ENCODE peak calls at places on chromosomes 1 and 21, in ten cellular contexts. One of them, this sample, is unnamed.

GRCh38 chr1:145740269-145740668 is 21.0 kb downstream of the CD160 start:
- DNase-seq in B cell: no peak
- DNase-seq in HFFc6: peak
- DNase-seq in brain microvascular endothelial cell: peak
- DNase-seq in mucosa of descending colon: no peak
- DNase-seq in pancreas: no peak
- DNase-seq in WTC11: no peak
- DNase-seq in progenitor cell of endocrine pancreas: no peak
- DNase-seq in nephron progenitor cell: no peak
- DNase-seq in GM23338: no peak
- DNase-seq in this sample: no peak

GRCh38 chr21:31660134-31660565 is 657 bp downstream of the SOD1 start:
- DNase-seq in B cell: no peak
- DNase-seq in HFFc6: no peak
- DNase-seq in brain microvascular endothelial cell: no peak
- DNase-seq in mucosa of descending colon: no peak
- DNase-seq in pancreas: no peak
- DNase-seq in WTC11: peak
- DNase-seq in progenitor cell of endocrine pancreas: no peak
- DNase-seq in nephron progenitor cell: peak
- DNase-seq in GM23338: peak
- DNase-seq in this sample: peak

GRCh38 chr1:94599090-94599813 is 57.7 kb upstream of the F3 start:
- DNase-seq in B cell: no peak
- DNase-seq in HFFc6: peak
- DNase-seq in brain microvascular endothelial cell: no peak
- DNase-seq in mucosa of descending colon: no peak
- DNase-seq in pancreas: no peak
- DNase-seq in WTC11: peak
- DNase-seq in progenitor cell of endocrine pancreas: no peak
- DNase-seq in nephron progenitor cell: no peak
- DNase-seq in GM23338: peak
- DNase-seq in this sample: no peak

GRCh38 chr1:240350910-240351331 is 259.2 kb downstream of the FMN2 start:
- DNase-seq in B cell: no peak
- DNase-seq in HFFc6: peak
- DNase-seq in brain microvascular endothelial cell: peak
- DNase-seq in mucosa of descending colon: no peak
- DNase-seq in pancreas: no peak
- DNase-seq in WTC11: no peak
- DNase-seq in progenitor cell of endocrine pancreas: no peak
- DNase-seq in nephron progenitor cell: no peak
- DNase-seq in GM23338: no peak
- DNase-seq in this sample: no peak

GRCh38 chr1:19029191-19030085 is 73.0 kb upstream of the IFFO2 start:
- DNase-seq in B cell: no peak
- DNase-seq in HFFc6: no peak
- DNase-seq in brain microvascular endothelial cell: no peak
- DNase-seq in mucosa of descending colon: no peak
- DNase-seq in pancreas: peak
- DNase-seq in WTC11: peak
- DNase-seq in progenitor cell of endocrine pancreas: no peak
- DNase-seq in nephron progenitor cell: no peak
- DNase-seq in GM23338: no peak
- DNase-seq in this sample: no peak

GRCh38 chr1:43978551-43979260 is at the start of gene B4GALT2:
- DNase-seq in B cell: no peak
- DNase-seq in HFFc6: no peak
- DNase-seq in brain microvascular endothelial cell: no peak
- DNase-seq in mucosa of descending colon: peak
- DNase-seq in pancreas: no peak
- DNase-seq in WTC11: peak
- DNase-seq in progenitor cell of endocrine pancreas: peak
- DNase-seq in nephron progenitor cell: peak
- DNase-seq in GM23338: peak
- DNase-seq in this sample: peak

GRCh38 chr1:18542351-18542750 is 61.6 kb downstream of the KLHDC7A start:
- DNase-seq in B cell: no peak
- DNase-seq in HFFc6: no peak
- DNase-seq in brain microvascular endothelial cell: no peak
- DNase-seq in mucosa of descending colon: no peak
- DNase-seq in pancreas: no peak
- DNase-seq in WTC11: no peak
- DNase-seq in progenitor cell of endocrine pancreas: no peak
- DNase-seq in nephron progenitor cell: no peak
- DNase-seq in GM23338: peak
- DNase-seq in this sample: no peak

GRCh38 chr21:36747815-36748381 is 49.0 kb downstream of the SIM2 start:
- DNase-seq in B cell: no peak
- DNase-seq in HFFc6: no peak
- DNase-seq in brain microvascular endothelial cell: peak
- DNase-seq in mucosa of descending colon: peak
- DNase-seq in pancreas: peak
- DNase-seq in WTC11: peak
- DNase-seq in progenitor cell of endocrine pancreas: peak
- DNase-seq in nephron progenitor cell: peak
- DNase-seq in GM23338: peak
- DNase-seq in this sample: peak

GRCh38 chr21:26385721-26386120 is 187.4 kb downstream of the CYYR1 start:
- DNase-seq in B cell: no peak
- DNase-seq in HFFc6: no peak
- DNase-seq in brain microvascular endothelial cell: no peak
- DNase-seq in mucosa of descending colon: no peak
- DNase-seq in pancreas: no peak
- DNase-seq in WTC11: no peak
- DNase-seq in progenitor cell of endocrine pancreas: no peak
- DNase-seq in nephron progenitor cell: no peak
- DNase-seq in GM23338: no peak
- DNase-seq in this sample: no peak

GRCh38 chr21:41769933-41770332 is 3.1 kb upstream of the RIPK4 start:
- DNase-seq in B cell: no peak
- DNase-seq in HFFc6: no peak
- DNase-seq in brain microvascular endothelial cell: no peak
- DNase-seq in mucosa of descending colon: no peak
- DNase-seq in pancreas: no peak
- DNase-seq in WTC11: no peak
- DNase-seq in progenitor cell of endocrine pancreas: no peak
- DNase-seq in nephron progenitor cell: no peak
- DNase-seq in GM23338: no peak
- DNase-seq in this sample: no peak

GRCh38 chr1:39575191-39576015 is 1.2 kb downstream of the PABPC4 start:
- DNase-seq in B cell: no peak
- DNase-seq in HFFc6: peak
- DNase-seq in brain microvascular endothelial cell: peak
- DNase-seq in mucosa of descending colon: peak
- DNase-seq in pancreas: peak
- DNase-seq in WTC11: no peak
- DNase-seq in progenitor cell of endocrine pancreas: peak
- DNase-seq in nephron progenitor cell: peak
- DNase-seq in GM23338: peak
- DNase-seq in this sample: peak

GRCh38 chr1:151862604-151863003 is 9.1 kb upstream of the THEM5 start:
- DNase-seq in B cell: no peak
- DNase-seq in HFFc6: no peak
- DNase-seq in brain microvascular endothelial cell: no peak
- DNase-seq in mucosa of descending colon: no peak
- DNase-seq in pancreas: no peak
- DNase-seq in WTC11: no peak
- DNase-seq in progenitor cell of endocrine pancreas: no peak
- DNase-seq in nephron progenitor cell: no peak
- DNase-seq in GM23338: no peak
- DNase-seq in this sample: no peak

GRCh38 chr1:159753386-159753785 is 27.4 kb upstream of the DUSP23 start:
- DNase-seq in B cell: no peak
- DNase-seq in HFFc6: no peak
- DNase-seq in brain microvascular endothelial cell: no peak
- DNase-seq in mucosa of descending colon: peak
- DNase-seq in pancreas: peak
- DNase-seq in WTC11: no peak
- DNase-seq in progenitor cell of endocrine pancreas: no peak
- DNase-seq in nephron progenitor cell: no peak
- DNase-seq in GM23338: no peak
- DNase-seq in this sample: no peak

GRCh38 chr1:29311352-29312030 is 75.2 kb downstream of the PTPRU start:
- DNase-seq in B cell: no peak
- DNase-seq in HFFc6: no peak
- DNase-seq in brain microvascular endothelial cell: no peak
- DNase-seq in mucosa of descending colon: no peak
- DNase-seq in pancreas: no peak
- DNase-seq in WTC11: no peak
- DNase-seq in progenitor cell of endocrine pancreas: no peak
- DNase-seq in nephron progenitor cell: no peak
- DNase-seq in GM23338: no peak
- DNase-seq in this sample: no peak

DNA sequence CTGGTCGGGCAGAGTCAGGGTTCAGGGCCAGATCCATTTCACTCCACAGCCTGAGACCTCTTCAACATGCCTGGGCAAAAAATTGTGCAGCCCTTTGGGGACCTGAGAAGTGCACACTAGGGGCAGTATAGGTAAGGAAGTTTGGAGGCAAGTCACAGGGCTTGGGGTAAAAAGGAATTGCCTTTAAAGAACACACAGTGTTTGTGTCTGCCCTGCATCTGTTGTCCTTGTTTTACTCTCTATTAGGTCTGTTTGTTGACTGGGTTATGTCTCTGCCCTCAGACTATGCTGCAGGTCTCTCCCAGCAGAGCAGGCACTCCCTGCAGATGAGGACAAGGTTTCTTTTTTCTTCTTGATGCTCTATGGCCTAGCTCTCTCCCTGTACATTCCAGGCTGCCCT is 22.0 kb downstream of the LDLRAD2 start:
- DNase-seq in B cell: no peak
- DNase-seq in HFFc6: no peak
- DNase-seq in brain microvascular endothelial cell: no peak
- DNase-seq in mucosa of descending colon: no peak
- DNase-seq in pancreas: no peak
- DNase-seq in WTC11: no peak
- DNase-seq in progenitor cell of endocrine pancreas: no peak
- DNase-seq in nephron progenitor cell: no peak
- DNase-seq in GM23338: no peak
- DNase-seq in this sample: no peak
- TF ChIP-seq CTCF in B cell: no peak
- TF ChIP-seq CTCF in HFFc6: peak
- TF ChIP-seq CTCF in brain microvascular endothelial cell: peak
- TF ChIP-seq CTCF in mucosa of descending colon: no peak
- TF ChIP-seq CTCF in pancreas: no peak
- TF ChIP-seq CTCF in WTC11: no peak
- TF ChIP-seq CTCF in progenitor cell of endocrine pancreas: no peak
- TF ChIP-seq CTCF in nephron progenitor cell: no peak
- TF ChIP-seq CTCF in GM23338: no peak
- TF ChIP-seq CTCF in this sample: no peak

DNA sequence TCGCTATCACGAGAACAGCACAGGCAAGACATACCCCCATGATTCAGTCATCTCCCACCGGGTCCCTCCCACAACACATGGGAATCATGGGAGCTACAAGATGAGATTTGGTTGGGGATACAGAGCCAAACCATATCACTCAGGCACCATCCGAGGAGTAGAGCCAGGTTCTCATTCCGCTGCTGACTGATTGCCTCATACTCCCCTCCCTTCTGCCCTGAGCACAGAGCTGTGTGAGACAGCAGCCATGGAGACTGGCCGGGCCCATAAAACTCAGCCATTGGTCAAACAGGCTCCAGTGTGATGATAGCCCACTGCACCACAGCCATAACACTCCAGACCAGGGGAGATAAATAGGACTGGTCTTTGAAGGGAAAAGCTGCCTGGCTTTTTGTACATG is 22.6 kb downstream of the TTC4 start:
- DNase-seq in B cell: no peak
- DNase-seq in HFFc6: no peak
- DNase-seq in brain microvascular endothelial cell: no peak
- DNase-seq in mucosa of descending colon: no peak
- DNase-seq in pancreas: no peak
- DNase-seq in WTC11: no peak
- DNase-seq in progenitor cell of endocrine pancreas: no peak
- DNase-seq in nephron progenitor cell: no peak
- DNase-seq in GM23338: no peak
- DNase-seq in this sample: no peak
- TF ChIP-seq CTCF in B cell: no peak
- TF ChIP-seq CTCF in HFFc6: no peak
- TF ChIP-seq CTCF in brain microvascular endothelial cell: no peak
- TF ChIP-seq CTCF in mucosa of descending colon: no peak
- TF ChIP-seq CTCF in pancreas: no peak
- TF ChIP-seq CTCF in WTC11: no peak
- TF ChIP-seq CTCF in progenitor cell of endocrine pancreas: no peak
- TF ChIP-seq CTCF in nephron progenitor cell: no peak
- TF ChIP-seq CTCF in GM23338: no peak
- TF ChIP-seq CTCF in this sample: no peak

DNA sequence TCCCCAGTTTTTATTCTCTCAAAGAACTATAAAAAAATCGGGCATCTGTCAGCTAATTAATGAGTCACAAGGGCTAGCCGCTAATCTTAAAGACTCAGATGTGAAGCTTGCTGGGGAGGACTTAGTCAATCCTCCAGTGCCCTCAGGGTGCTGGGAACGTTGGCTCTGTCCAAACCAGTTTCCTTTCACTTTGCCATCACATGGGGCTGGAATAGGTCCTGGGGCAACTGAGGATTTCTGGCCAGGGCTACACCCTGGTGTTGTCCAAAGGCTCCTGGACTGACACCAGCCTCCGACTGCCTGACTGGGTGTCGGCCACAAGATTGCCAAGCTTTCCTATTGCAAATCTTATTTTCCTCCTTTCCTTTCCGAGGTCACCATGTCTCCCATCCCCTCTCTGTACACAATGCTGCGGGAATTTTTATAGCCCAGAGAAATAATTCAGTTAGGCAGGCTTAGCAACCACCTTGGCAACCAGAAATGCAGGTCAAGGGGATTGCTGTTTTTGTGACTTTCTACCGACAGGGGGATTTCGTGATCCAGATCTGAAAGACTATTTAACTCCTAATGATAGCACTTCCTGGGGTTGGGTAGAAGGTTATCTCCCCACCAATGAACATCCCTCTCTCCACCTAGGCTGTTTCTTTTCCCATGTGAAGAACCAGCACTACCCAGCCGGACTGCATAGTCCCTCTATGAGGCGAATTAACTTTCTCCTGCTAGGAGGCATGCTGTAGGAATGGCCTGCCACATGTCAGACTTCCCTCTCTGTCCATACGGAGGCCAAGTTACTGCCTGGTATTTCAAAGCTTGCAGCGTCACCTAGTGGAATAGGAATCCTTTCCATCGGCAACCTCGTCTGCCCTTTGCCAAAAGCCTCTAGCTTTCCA is 29.9 kb upstream of the CTBS start:
- DNase-seq in B cell: no peak
- DNase-seq in HFFc6: peak
- DNase-seq in brain microvascular endothelial cell: peak
- DNase-seq in mucosa of descending colon: no peak
- DNase-seq in pancreas: no peak
- DNase-seq in WTC11: peak
- DNase-seq in progenitor cell of endocrine pancreas: no peak
- DNase-seq in nephron progenitor cell: no peak
- DNase-seq in GM23338: peak
- DNase-seq in this sample: no peak
- TF ChIP-seq CTCF in B cell: no peak
- TF ChIP-seq CTCF in HFFc6: peak
- TF ChIP-seq CTCF in brain microvascular endothelial cell: peak
- TF ChIP-seq CTCF in mucosa of descending colon: no peak
- TF ChIP-seq CTCF in pancreas: no peak
- TF ChIP-seq CTCF in WTC11: peak
- TF ChIP-seq CTCF in progenitor cell of endocrine pancreas: no peak
- TF ChIP-seq CTCF in nephron progenitor cell: no peak
- TF ChIP-seq CTCF in GM23338: peak
- TF ChIP-seq CTCF in this sample: no peak

GRCh38 chr21:37803076-37803475 is 113.2 kb downstream of the KCNJ6 start:
- DNase-seq in B cell: no peak
- DNase-seq in HFFc6: no peak
- DNase-seq in brain microvascular endothelial cell: no peak
- DNase-seq in mucosa of descending colon: no peak
- DNase-seq in pancreas: no peak
- DNase-seq in WTC11: no peak
- DNase-seq in progenitor cell of endocrine pancreas: no peak
- DNase-seq in nephron progenitor cell: no peak
- DNase-seq in GM23338: no peak
- DNase-seq in this sample: no peak
- TF ChIP-seq CTCF in B cell: no peak
- TF ChIP-seq CTCF in HFFc6: no peak
- TF ChIP-seq CTCF in brain microvascular endothelial cell: no peak
- TF ChIP-seq CTCF in mucosa of descending colon: no peak
- TF ChIP-seq CTCF in pancreas: no peak
- TF ChIP-seq CTCF in WTC11: no peak
- TF ChIP-seq CTCF in progenitor cell of endocrine pancreas: no peak
- TF ChIP-seq CTCF in nephron progenitor cell: no peak
- TF ChIP-seq CTCF in GM23338: no peak
- TF ChIP-seq CTCF in this sample: no peak